ENCODE peak calls at places on chromosomes 1 and 21, in four cellular contexts. Z, E, A and G are unnamed samples.

GRCh38 chr1:96445296-96445695 is 276.3 kb upstream of the PTBP2 start:
- DNase-seq in E (no peak), Z (no peak), A (no peak), G (no peak)

GRCh38 chr1:36400514-36400824 is 2.8 kb upstream of the LSM10 start:
- DNase-seq in A (no peak), Z (no peak), E (no peak), G (no peak)

GRCh38 chr21:45822429-45823099 is 159.0 kb upstream of the COL6A1 start:
- DNase-seq in A (no peak), E (no peak), Z (no peak), G (no peak)

GRCh38 chr1:150410582-150411101 is 46.7 kb downstream of the RPRD2 start:
- DNase-seq in E (no peak), A (no peak), Z (no peak), G (no peak)

GRCh38 chr1:22767862-22768261 is 57.2 kb downstream of the EPHB2 start:
- DNase-seq in Z (no peak), E (no peak), A (no peak), G (no peak)

GRCh38 chr21:29610960-29611359 is 312.2 kb downstream of the BACH1 start:
- DNase-seq in Z (no peak), A (no peak), E (no peak), G (no peak)

GRCh38 chr1:21261551-21262281 is 28.5 kb downstream of the ECE1 start:
- DNase-seq in A (no peak), Z (no peak), E (no peak), G (no peak)

GRCh38 chr1:77802026-77802425 is 22.6 kb downstream of the MIGA1 start:
- DNase-seq in A (no peak), Z (no peak), E (no peak), G (no peak)

GRCh38 chr21:44752701-44753235 is 41.4 kb upstream of the TSPEAR start:
- DNase-seq in A (no peak), Z (no peak), E (no peak), G (no peak)

GRCh38 chr1:167553136-167554027 is at the start of gene CREG1:
- DNase-seq in E (peak), Z (peak), A (peak), G (peak)

GRCh38 chr1:105087496-105087895 is 1337.8 kb downstream of the AMY1C start:
- DNase-seq in Z (no peak), E (no peak), A (no peak), G (no peak)

GRCh38 chr1:67601539-67601938 is 83.5 kb upstream of the GADD45A start:
- DNase-seq in Z (no peak), E (no peak), A (no peak), G (no peak)

GRCh38 chr1:11800756-11801433 is 4.9 kb downstream of the MTHFR start:
- DNase-seq in Z (no peak), E (no peak), A (no peak), G (no peak)

GRCh38 chr1:196070940-196071339 is 537.3 kb downstream of the KCNT2 start:
- DNase-seq in E (no peak), Z (no peak), A (no peak), G (no peak)

GRCh38 chr1:45079533-45079932 is 67.5 kb downstream of the UROD start:
- DNase-seq in Z (no peak), E (no peak), A (no peak), G (no peak)

GRCh38 chr1:167227934-167228378 is 7.3 kb downstream of the POU2F1 start:
- DNase-seq in Z (no peak), E (no peak), A (no peak), G (no peak)

GRCh38 chr1:232853994-232854532 is 48.8 kb downstream of the MAP10 start:
- DNase-seq in E (no peak), Z (peak), A (no peak), G (no peak)

GRCh38 chr1:41366428-41367101 is 5.3 kb downstream of the FOXO6 start:
- DNase-seq in Z (peak), E (peak), A (no peak), G (no peak)

GRCh38 chr1:164772635-164773034 is 213.7 kb downstream of the PBX1 start:
- DNase-seq in E (no peak), Z (no peak), A (no peak), G (no peak)

GRCh38 chr1:186492531-186493291 is 31.8 kb upstream of the PDC start:
- DNase-seq in E (no peak), A (no peak), Z (no peak), G (no peak)

GRCh38 chr1:180886338-180886737 is 26.4 kb upstream of the KIAA1614 start:
- DNase-seq in A (no peak), E (no peak), Z (no peak), G (no peak)

GRCh38 chr1:74763714-74764301 is 30.9 kb downstream of the TYW3 start:
- DNase-seq in E (no peak), Z (no peak), A (no peak), G (no peak)

GRCh38 chr1:172533511-172534116 is 664 bp downstream of the SUCO start:
- DNase-seq in Z (no peak), E (peak), A (no peak), G (no peak)

GRCh38 chr1:40884055-40884795 is 22.1 kb upstream of the CITED4 start:
- DNase-seq in Z (no peak), E (no peak), A (no peak), G (no peak)

GRCh38 chr21:21179619-21180336 is 181.6 kb downstream of the NCAM2 start:
- DNase-seq in Z (peak), E (no peak), A (no peak), G (no peak)

GRCh38 chr1:209208648-209209047 is 374.9 kb upstream of the CAMK1G start:
- DNase-seq in A (no peak), E (no peak), Z (no peak), G (no peak)

GRCh38 chr21:36419996-36420395 is 34.8 kb downstream of the CHAF1B start:
- DNase-seq in E (peak), A (peak), Z (peak), G (peak)

GRCh38 chr1:211579434-211580302 is 707 bp upstream of the SLC30A1 start:
- DNase-seq in A (no peak), Z (no peak), E (no peak), G (no peak)

GRCh38 chr1:108016451-108016920 is 51.5 kb upstream of the VAV3 start:
- DNase-seq in Z (no peak), A (no peak), E (no peak), G (no peak)

GRCh38 chr1:103496014-103496635 is 29.4 kb upstream of the RNPC3 start:
- DNase-seq in Z (no peak), A (no peak), E (no peak), G (no peak)

GRCh38 chr1:109040627-109041613 is 982 bp downstream of the WDR47 start:
- DNase-seq in A (peak), Z (no peak), E (peak), G (peak)

GRCh38 chr1:77825356-77825709 is 45.9 kb downstream of the MIGA1 start:
- DNase-seq in Z (no peak), E (peak), A (no peak), G (no peak)

GRCh38 chr1:181485276-181486097 is 2.2 kb downstream of the CACNA1E start:
- DNase-seq in A (peak), Z (no peak), E (peak), G (peak)

GRCh38 chr1:46611691-46612221 is 4.9 kb downstream of the MOB3C start:
- DNase-seq in A (no peak), Z (no peak), E (no peak), G (no peak)